ENCODE peak calls at places on chromosomes 7 and 10, in seven cellular contexts. Q, M, C, G, W, L and U are unnamed samples.

GRCh38 chr10:86106616-86107015 is 260.0 kb downstream of the GRID1 start:
- DNase-seq in Q (no peak), M (no peak), C (no peak), G (no peak), W (no peak), L (no peak), U (no peak)

GRCh38 chr10:87845624-87846377 is 17.5 kb downstream of the KLLN start:
- DNase-seq in Q (peak; percentile 92), M (no peak), C (peak; percentile 91), G (no peak), W (no peak), L (no peak), U (peak; percentile 77)

GRCh38 chr10:127492607-127493250 is 56.4 kb upstream of the NPS start:
- DNase-seq in Q (no peak), M (no peak), C (peak; percentile 3), G (no peak), W (no peak), L (peak; percentile 27), U (peak; percentile 47)

GRCh38 chr7:157946398-157947060 is 609.7 kb downstream of the DNAJB6 start:
- DNase-seq in Q (no peak), M (no peak), C (no peak), G (no peak), W (no peak), L (no peak), U (no peak)

GRCh38 chr10:75655791-75656451 is 224.5 kb downstream of the LRMDA start:
- DNase-seq in Q (peak; percentile 48), M (no peak), C (no peak), G (no peak), W (no peak), L (no peak), U (peak; percentile 33)

GRCh38 chr7:96596120-96596826 is 113.4 kb downstream of the SEM1 start:
- DNase-seq in Q (peak; percentile 2), M (peak; percentile 31), C (peak; percentile 64), G (no peak), W (no peak), L (no peak), U (peak; percentile 27)

GRCh38 chr10:32981760-32982159 is 23.7 kb upstream of the ITGB1 start:
- DNase-seq in Q (peak; percentile 79), M (peak; percentile 52), C (peak; percentile 27), G (no peak), W (no peak), L (peak; percentile 61), U (peak; percentile 28)

GRCh38 chr7:98105942-98106544 is 619 bp upstream of the LMTK2 start:
- DNase-seq in Q (no peak), M (no peak), C (peak; percentile 92), G (no peak), W (no peak), L (peak; percentile 6), U (peak; percentile 24)

GRCh38 chr10:86684305-86684704 is 16.0 kb downstream of the LDB3 start:
- DNase-seq in Q (no peak), M (no peak), C (no peak), G (no peak), W (no peak), L (peak; percentile 58), U (no peak)

GRCh38 chr7:2635810-2636701 is 4.3 kb downstream of the TTYH3 start:
- DNase-seq in Q (peak; percentile 59), M (no peak), C (no peak), G (peak; percentile 72), W (no peak), L (no peak), U (no peak)

GRCh38 chr10:91096263-91096662 is 124.2 kb upstream of the PCGF5 start:
- DNase-seq in Q (no peak), M (no peak), C (no peak), G (no peak), W (no peak), L (no peak), U (no peak)

GRCh38 chr10:133592716-133593115 is 27.3 kb upstream of the SYCE1 start:
- DNase-seq in Q (no peak), M (no peak), C (no peak), G (no peak), W (no peak), L (no peak), U (no peak)

GRCh38 chr10:52566471-52567246 is 205.9 kb downstream of the MBL2 start:
- DNase-seq in Q (peak; percentile 88), M (no peak), C (peak; percentile 49), G (no peak), W (no peak), L (peak; percentile 45), U (peak; percentile 77)

GRCh38 chr7:2309889-2310331 is 4.3 kb downstream of the SNX8 start:
- DNase-seq in Q (peak; percentile 87), M (no peak), C (peak; percentile 75), G (no peak), W (no peak), L (no peak), U (peak; percentile 82)

GRCh38 chr10:119817991-119818888 is 54.4 kb downstream of the MCMBP start:
- DNase-seq in Q (peak; percentile 46), M (peak; percentile 57), C (peak; percentile 40), G (peak; percentile 67), W (peak; percentile 95), L (no peak), U (no peak)

GRCh38 chr10:29370092-29370611 is 81.3 kb downstream of the LYZL1 start:
- DNase-seq in Q (peak; percentile 32), M (no peak), C (no peak), G (no peak), W (no peak), L (no peak), U (no peak)

GRCh38 chr10:104043185-104043830 is 42.4 kb downstream of the COL17A1 start:
- DNase-seq in Q (peak; percentile 35), M (no peak), C (no peak), G (no peak), W (no peak), L (no peak), U (no peak)

GRCh38 chr7:142323706-142324105 is 65.8 kb upstream of the PRSS58 start:
- DNase-seq in Q (no peak), M (peak; percentile 72), C (peak; percentile 41), G (no peak), W (peak; percentile 40), L (peak; percentile 67), U (peak; percentile 57)

GRCh38 chr10:48649349-48649944 is 35.2 kb upstream of the WDFY4 start:
- DNase-seq in Q (peak; percentile 11), M (no peak), C (no peak), G (no peak), W (no peak), L (no peak), U (no peak)
- TF ChIP-seq CTCF in Q (peak; percentile 21), M (no peak), C (no peak), G (no peak), W (no peak), L (no peak), U (no peak)

GRCh38 chr10:108112218-108112617 is 947.7 kb upstream of the SORCS1 start:
- DNase-seq in Q (peak; percentile 1), M (no peak), C (peak; percentile 30), G (no peak), W (no peak), L (no peak), U (peak; percentile 26)
- TF ChIP-seq CTCF in Q (no peak), M (no peak), C (peak; percentile 44), G (no peak), W (peak; percentile 24), L (no peak), U (peak; percentile 19)

GRCh38 chr7:128352138-128352537 is 8.4 kb upstream of the RBM28 start:
- DNase-seq in Q (peak; percentile 25), M (peak; percentile 66), C (peak; percentile 59), G (peak; percentile 73), W (peak; percentile 48), L (no peak), U (no peak)
- TF ChIP-seq CTCF in Q (peak; percentile 22), M (peak; percentile 37), C (peak; percentile 30), G (peak; percentile 55), W (peak; percentile 64), L (peak; percentile 14), U (no peak)

DNA sequence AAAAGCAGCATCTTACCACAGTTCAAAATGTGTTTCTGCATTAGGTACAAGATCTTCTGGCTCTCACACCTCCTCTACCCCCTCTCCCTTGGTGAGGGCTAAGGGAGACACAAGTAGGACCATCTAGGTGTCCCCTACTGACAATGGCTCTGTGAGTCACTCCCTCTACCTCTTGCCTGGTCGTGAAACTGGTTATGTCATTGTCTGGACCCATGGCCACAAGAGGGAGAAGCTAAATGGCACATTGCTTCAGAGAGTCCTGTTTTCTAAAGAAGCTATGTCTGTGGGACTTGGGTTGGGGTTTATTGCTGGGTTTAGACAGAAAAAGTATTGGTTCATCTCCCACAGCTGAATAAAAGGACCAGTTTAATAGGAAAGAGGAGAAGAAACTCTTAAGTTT is 4.0 kb upstream of the PLXNA4 start:
- DNase-seq in Q (no peak), M (no peak), C (peak; percentile 18), G (no peak), W (no peak), L (no peak), U (peak; percentile 14)
- TF ChIP-seq CTCF in Q (no peak), M (no peak), C (no peak), G (no peak), W (no peak), L (no peak), U (no peak)

GRCh38 chr7:34077168-34077567 is 171.8 kb downstream of the BMPER start:
- DNase-seq in Q (no peak), M (no peak), C (no peak), G (no peak), W (no peak), L (no peak), U (no peak)
- TF ChIP-seq CTCF in Q (no peak), M (no peak), C (no peak), G (no peak), W (no peak), L (no peak), U (no peak)

DNA sequence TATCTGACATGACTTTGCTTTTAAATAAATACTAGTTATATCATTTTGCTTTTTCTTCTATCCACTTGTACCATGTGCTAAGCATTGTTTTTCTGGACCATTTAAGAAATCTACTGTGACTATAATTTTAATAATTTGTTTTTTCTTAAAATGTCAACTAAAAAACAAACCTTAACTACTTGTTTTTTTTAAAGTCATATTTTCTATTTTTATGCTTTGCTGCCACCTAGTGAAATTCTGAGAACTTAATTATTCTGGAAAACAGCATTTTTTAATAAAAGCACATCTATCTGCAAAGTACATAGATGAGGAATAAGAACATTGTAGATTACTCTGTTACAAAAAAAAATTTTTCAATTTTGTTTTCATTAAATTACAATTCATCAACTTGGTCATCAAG is 47.4 kb downstream of the ORC5 start:
- DNase-seq in Q (peak; percentile 49), M (no peak), C (peak; percentile 6), G (no peak), W (no peak), L (no peak), U (peak; percentile 7)
- TF ChIP-seq CTCF in Q (peak; percentile 23), M (peak; percentile 10), C (no peak), G (peak; percentile 35), W (peak; percentile 62), L (no peak), U (peak; percentile 48)

DNA sequence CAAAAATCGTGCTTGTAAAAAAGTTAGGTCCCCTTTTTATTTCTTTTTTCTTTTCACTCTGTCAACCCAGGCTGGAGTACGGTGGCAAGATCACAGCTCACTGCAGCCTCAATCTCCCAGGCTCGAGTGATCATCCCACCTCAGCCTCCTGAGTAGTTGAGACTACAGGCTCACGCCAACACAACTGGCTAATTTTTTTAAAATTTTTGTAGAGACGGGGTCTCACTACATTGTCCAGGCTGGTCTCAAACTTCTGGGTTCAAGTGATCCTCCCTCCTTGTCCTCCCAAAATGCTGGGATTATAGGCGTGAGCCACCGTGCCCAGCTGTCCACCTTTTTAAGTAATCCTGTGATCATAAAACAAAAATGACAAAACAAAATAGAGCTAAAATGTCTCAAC is 19.4 kb upstream of the ARHGAP12 start:
- DNase-seq in Q (no peak), M (no peak), C (no peak), G (no peak), W (no peak), L (no peak), U (no peak)
- TF ChIP-seq CTCF in Q (no peak), M (peak; percentile 2), C (no peak), G (no peak), W (no peak), L (no peak), U (no peak)